ENCODE peak calls at places on chromosome 6, in ten cellular contexts. R is endothelial cell of umbilical vein, N is H1, G is NB4, X is WTC11, U is A549, H is SK-N-SH, E is HepG2, M is GM12878, P is K562. J is an unnamed sample.

GRCh38 chr6:128882560-128882959 is 378 bp upstream of the LAMA2 start:
- DNase-seq in M (no peak), G (peak), X (no peak), P (no peak), R (peak), U (no peak), H (no peak), E (no peak), N (no peak), J (no peak)

GRCh38 chr6:139240161-139241010 is 51.4 kb downstream of the TXLNB start:
- DNase-seq in R (peak), H (no peak), U (no peak), M (no peak), N (no peak), X (no peak), G (no peak), P (no peak), E (no peak), J (no peak)

GRCh38 chr6:7687145-7688113 is 38.5 kb upstream of the BMP6 start:
- DNase-seq in P (no peak), M (no peak), U (peak), N (no peak), E (peak), X (no peak), R (no peak), H (no peak), G (no peak), J (no peak)

GRCh38 chr6:73942581-73942980 is 246.6 kb downstream of the CD109 start:
- DNase-seq in P (no peak), G (peak), E (peak), H (no peak), N (no peak), X (peak), M (no peak), U (peak), R (no peak), J (peak)

GRCh38 chr6:139853302-139853992 is 479.0 kb upstream of the CITED2 start:
- DNase-seq in M (no peak), P (no peak), E (peak), G (no peak), U (no peak), N (no peak), R (no peak), H (no peak), X (no peak), J (no peak)

GRCh38 chr6:31729979-31730630 is 1.0 kb upstream of the DDAH2 start:
- DNase-seq in X (peak), P (peak), H (peak), R (peak), U (peak), M (no peak), G (peak), E (peak), N (peak), J (peak)

GRCh38 chr6:105759946-105760345 is 326.2 kb upstream of the PRDM1 start:
- DNase-seq in U (peak), P (no peak), N (no peak), G (no peak), R (no peak), X (no peak), M (no peak), E (no peak), H (no peak), J (no peak)

GRCh38 chr6:134619789-134620188 is 301.9 kb upstream of the SGK1 start:
- DNase-seq in N (no peak), M (no peak), R (no peak), E (no peak), X (no peak), G (peak), U (no peak), H (no peak), P (no peak), J (no peak)

GRCh38 chr6:98107801-98108200 is 726.6 kb upstream of the POU3F2 start:
- DNase-seq in N (no peak), M (no peak), H (no peak), E (no peak), P (no peak), G (no peak), U (no peak), R (no peak), X (no peak), J (no peak)

GRCh38 chr6:17138033-17138432 is 36.2 kb downstream of the STMND1 start:
- DNase-seq in G (no peak), E (no peak), N (no peak), U (no peak), H (no peak), M (no peak), X (no peak), R (no peak), P (no peak), J (no peak)

GRCh38 chr6:96755096-96755495 is 82.2 kb downstream of the GPR63 start:
- DNase-seq in N (no peak), E (no peak), X (no peak), P (no peak), U (no peak), M (no peak), H (no peak), R (no peak), G (peak), J (no peak)

GRCh38 chr6:125510405-125510804 is 208.6 kb upstream of the HDDC2 start:
- DNase-seq in N (no peak), M (no peak), X (no peak), R (no peak), P (no peak), G (no peak), U (no peak), E (no peak), H (no peak), J (no peak)

GRCh38 chr6:52964318-52964717 is 30.8 kb downstream of the GSTA4 start:
- DNase-seq in E (no peak), X (no peak), M (no peak), H (no peak), R (no peak), P (no peak), U (no peak), G (no peak), N (no peak), J (no peak)

DNA sequence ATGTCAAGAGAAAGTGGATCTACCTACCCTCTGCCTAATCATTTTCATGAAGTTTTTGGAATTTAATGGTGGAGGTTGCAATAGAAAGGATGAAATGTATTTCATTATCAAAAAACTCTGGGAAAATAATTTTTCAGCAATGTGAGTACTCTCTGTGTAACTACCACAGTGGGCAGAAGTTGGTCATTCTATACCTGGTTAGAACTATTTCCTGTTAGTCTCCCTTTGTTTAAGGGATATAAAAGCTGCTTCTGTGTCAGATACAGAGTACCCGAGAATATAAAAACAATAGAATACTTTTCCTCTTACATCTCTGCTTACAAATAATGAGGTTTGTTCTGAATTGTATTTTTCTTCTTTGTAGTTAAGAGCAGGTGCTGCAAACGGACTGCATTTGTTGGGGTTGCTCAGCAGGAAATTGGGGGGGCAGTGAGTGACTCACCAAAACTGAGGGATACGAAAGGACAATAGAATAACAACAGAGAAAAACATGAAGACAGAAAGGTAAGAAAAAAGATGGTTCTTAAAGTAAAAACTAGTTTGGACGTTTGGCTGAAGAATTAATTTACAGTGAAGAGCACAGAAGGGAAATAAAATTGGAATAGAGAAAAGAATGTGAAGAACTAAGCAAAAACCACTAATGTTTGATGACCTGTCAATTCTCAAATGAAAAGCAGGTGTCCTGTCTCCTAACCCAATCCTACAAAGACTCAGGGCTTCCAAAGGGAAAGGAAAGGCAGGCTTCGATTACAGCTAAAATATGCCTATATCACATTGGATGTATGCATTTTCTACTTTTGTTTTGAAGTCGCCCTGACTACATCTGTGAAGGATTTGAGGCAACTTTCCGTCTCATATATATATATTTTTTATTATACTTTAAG is 703.1 kb downstream of the RFPL4B start:
- DNase-seq in R (peak), U (no peak), E (no peak), H (no peak), G (no peak), M (no peak), X (no peak), P (no peak), N (no peak), J (no peak)
- TF ChIP-seq MAX in R (no peak), U (no peak), E (no peak), H (no peak), G (no peak), M (no peak), X (no peak), P (no peak), N (no peak), J (no peak)

GRCh38 chr6:9520417-9521151 is 894.3 kb downstream of the TFAP2A start:
- DNase-seq in N (no peak), G (peak), R (peak), E (no peak), H (no peak), X (no peak), M (peak), U (peak), P (no peak), J (peak)

GRCh38 chr6:9521152-9521530 is 893.7 kb downstream of the TFAP2A start:
- DNase-seq in H (no peak), G (no peak), M (peak), N (no peak), X (no peak), R (no peak), U (no peak), P (no peak), E (no peak), J (no peak)

GRCh38 chr6:9518433-9518832 is 896.4 kb downstream of the TFAP2A start:
- DNase-seq in M (no peak), R (no peak), H (no peak), N (no peak), P (no peak), G (no peak), U (no peak), E (no peak), X (no peak), J (no peak)

GRCh38 chr6:9523462-9523861 is 891.4 kb downstream of the TFAP2A start:
- DNase-seq in U (peak), M (no peak), E (no peak), G (no peak), X (no peak), P (no peak), N (no peak), R (peak), H (no peak), J (no peak)

DNA sequence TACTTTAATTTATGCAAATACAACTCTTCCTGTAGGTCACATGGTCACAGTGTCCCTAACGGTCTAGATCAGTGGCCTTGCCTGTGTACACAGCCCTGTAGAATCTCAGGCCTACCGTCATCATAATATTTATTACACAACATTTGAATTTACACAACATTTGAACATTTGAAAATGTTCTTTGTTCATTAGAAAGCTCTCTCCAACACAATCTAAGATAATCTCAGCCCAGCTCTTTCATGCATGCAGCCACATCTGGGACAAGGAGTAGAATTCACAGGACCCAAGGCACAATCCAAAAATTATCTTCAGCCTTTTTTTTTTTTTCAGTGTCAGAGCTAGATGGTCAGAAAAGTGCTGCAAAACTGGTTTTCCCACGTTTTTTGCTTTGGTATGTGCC is 892.8 kb downstream of the TFAP2A start:
- DNase-seq in R (no peak), U (no peak), E (no peak), P (no peak), M (no peak), G (no peak), H (no peak), N (no peak), X (no peak), J (no peak)
- TF ChIP-seq MAX in R (no peak), U (no peak), E (no peak), P (no peak), M (no peak), G (no peak), H (no peak), N (no peak), X (no peak), J (no peak)

DNA sequence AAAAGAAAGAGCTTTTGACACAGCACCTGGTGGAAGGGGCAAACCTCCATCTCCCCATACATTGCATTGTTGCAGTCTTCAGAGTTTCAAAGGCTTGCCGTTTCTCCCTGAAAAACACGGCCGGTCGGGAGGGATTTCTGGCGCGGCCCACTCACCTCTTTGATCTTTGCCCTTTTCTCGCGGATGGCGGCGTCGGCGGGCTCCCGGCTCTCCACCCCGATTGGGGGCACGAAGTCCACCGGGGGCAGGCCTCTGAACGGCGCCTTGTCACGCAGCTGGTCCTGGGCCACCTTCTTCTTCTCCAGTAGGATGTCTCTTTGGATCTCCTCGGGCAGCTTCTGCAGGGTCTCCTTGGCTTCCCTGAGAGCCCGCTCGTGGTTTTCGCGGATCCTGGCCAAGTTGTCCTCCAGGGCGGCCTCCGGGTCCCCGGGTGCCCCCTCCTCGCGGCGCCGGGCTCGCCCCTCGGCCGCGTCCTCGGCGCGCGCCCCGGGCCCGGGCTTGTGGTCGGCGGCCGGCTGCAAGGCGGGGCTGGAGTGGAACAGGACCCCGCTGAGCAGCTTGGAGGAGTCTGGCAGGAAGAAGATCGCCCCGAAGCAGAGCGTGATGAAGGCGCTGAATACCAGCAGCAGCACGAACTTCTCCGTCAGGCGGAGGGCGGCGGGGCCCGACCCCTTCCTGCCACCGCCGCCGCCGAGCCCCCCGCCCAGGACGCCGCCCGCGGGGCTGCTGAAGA is 1.1 kb downstream of the MAN1A1 start:
- DNase-seq in U (no peak), X (peak), M (no peak), E (peak), G (no peak), P (peak), R (peak), H (peak), N (peak), J (no peak)
- TF ChIP-seq MAX in U (no peak), X (no peak), M (no peak), E (peak), G (no peak), P (no peak), R (no peak), H (no peak), N (no peak), J (no peak)

DNA sequence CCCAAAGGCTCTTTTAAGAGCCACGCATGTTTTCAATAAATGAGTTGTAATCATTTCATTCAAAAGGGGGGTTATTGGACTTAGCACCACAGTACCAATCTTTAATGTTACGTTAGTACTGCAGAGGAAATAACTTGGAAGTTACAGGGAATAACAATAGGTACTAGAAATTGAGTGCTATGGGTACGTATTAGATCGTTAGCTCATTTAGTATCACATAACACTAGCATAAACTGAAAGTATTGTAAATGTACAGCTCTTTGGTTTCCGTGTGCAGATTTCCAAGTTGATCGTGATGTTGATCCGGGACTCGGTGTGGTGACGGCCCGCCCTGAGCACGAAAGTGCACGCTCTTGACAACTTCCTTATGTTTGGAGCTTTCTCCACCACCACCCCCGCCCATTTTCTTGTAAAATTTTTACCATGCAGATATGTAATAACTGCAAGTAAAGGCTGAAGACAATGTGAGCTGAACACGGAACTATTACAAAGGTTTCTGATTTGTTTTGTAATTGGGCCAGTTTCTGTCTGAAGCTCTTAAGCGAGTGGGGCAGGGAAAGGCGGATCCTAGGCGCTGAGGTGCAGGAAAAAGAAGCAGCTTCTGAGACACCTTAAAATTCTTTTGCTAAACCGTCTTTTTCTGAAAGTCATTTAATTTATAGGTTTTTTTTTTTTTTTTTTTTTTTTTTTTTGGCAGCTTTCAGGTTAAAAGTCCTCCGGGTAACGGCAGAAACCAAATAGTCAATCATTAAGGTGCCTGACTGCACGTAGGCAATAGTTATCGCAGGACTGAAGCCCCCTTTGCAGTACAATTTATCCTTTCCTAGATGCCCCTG is 71.6 kb downstream of the HFE start:
- DNase-seq in H (no peak), R (peak), E (no peak), U (peak), G (peak), X (no peak), N (no peak), M (peak), P (peak), J (no peak)
- TF ChIP-seq MAX in H (peak), R (no peak), E (no peak), U (no peak), G (peak), X (no peak), N (no peak), M (no peak), P (no peak), J (peak)

GRCh38 chr6:130778946-130779657 is 48.1 kb upstream of the SMLR1 start:
- DNase-seq in R (no peak), H (no peak), U (no peak), G (peak), X (no peak), N (no peak), E (no peak), M (no peak), P (no peak), J (no peak)
- TF ChIP-seq MAX in R (no peak), H (no peak), U (no peak), G (no peak), X (no peak), N (no peak), E (no peak), M (no peak), P (no peak), J (no peak)

GRCh38 chr6:117602899-117603588 is 733 bp upstream of the GOPC start:
- DNase-seq in X (no peak), R (no peak), M (no peak), U (no peak), E (no peak), G (no peak), N (no peak), P (no peak), H (no peak), J (no peak)

GRCh38 chr6:117600008-117600743 is 2.1 kb downstream of the GOPC start:
- DNase-seq in X (no peak), H (no peak), R (peak), E (no peak), G (peak), N (no peak), U (peak), M (no peak), P (peak), J (no peak)

GRCh38 chr6:117601811-117602150 is 530 bp downstream of the GOPC start:
- DNase-seq in P (peak), H (no peak), X (no peak), M (no peak), U (no peak), N (no peak), G (no peak), R (no peak), E (no peak), J (no peak)

GRCh38 chr6:117602151-117602898 is at the start of gene GOPC:
- DNase-seq in R (peak), H (peak), P (peak), E (peak), X (peak), G (peak), N (peak), U (peak), M (peak), J (peak)

DNA sequence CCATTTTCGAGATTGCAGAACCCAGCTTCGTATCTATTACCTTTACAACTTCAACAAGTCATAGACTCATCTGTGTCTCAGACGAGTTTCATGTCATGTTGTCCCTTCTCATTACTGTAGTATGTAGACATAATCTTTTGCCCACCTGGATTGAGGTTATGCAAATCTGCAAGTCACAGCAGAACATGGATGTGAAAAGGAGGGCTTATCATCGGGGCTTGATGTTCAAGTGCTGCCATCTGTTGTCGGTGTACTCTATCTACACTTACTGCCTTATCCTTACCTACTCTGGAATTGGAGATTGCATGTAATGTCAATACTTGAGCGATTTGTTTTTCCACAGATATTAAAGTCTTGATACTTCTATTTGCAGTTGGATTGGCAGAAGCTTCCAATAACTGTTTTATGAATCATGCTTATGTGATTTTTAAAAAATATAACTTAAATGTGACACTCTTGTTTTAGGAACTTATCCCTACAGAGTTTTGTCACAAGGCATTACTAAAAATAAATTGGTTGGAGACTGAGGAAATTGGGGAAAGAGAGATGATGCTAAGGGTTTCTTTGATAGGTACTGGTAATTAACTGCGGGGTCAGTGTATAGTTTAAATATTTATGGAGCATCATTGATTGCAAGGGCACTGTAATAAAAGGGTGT is 3.0 kb upstream of the GOPC start:
- DNase-seq in M (peak), P (peak), U (peak), X (no peak), E (peak), G (peak), R (peak), N (no peak), H (peak), J (peak)
- TF ChIP-seq MAX in M (no peak), P (no peak), U (no peak), X (no peak), E (no peak), G (no peak), R (no peak), N (no peak), H (no peak), J (no peak)

J was measured in HCT116.